ENCODE peak calls at places on chromosomes 16 and 17, in four cellular contexts. O, V, S and C are unnamed samples.

GRCh38 chr16:80462902-80463301 is 77.9 kb upstream of the DYNLRB2 start:
- DNase-seq in O (no peak), V (no peak), S (no peak), C (no peak)

GRCh38 chr16:67668495-67669157 is 2.0 kb downstream of the C16orf86 start:
- DNase-seq in O (no peak), V (no peak), S (peak), C (no peak)

GRCh38 chr17:17170346-17170976 is 35.7 kb downstream of the PLD6 start:
- DNase-seq in O (no peak), V (no peak), S (no peak), C (no peak)

GRCh38 chr16:67158637-67159600 is 790 bp downstream of the TRADD start:
- DNase-seq in O (no peak), V (no peak), S (peak), C (peak)

GRCh38 chr17:76261421-76262215 is 3.5 kb upstream of the UBALD2 start:
- DNase-seq in O (peak), V (no peak), S (peak), C (peak)

GRCh38 chr17:55086635-55087058 is 118.1 kb downstream of the STXBP4 start:
- DNase-seq in O (peak), V (no peak), S (no peak), C (no peak)

GRCh38 chr16:85515830-85516397 is 97.2 kb upstream of the GSE1 start:
- DNase-seq in O (no peak), V (no peak), S (no peak), C (no peak)

GRCh38 chr17:28946239-28946638 is 5.1 kb downstream of the PHF12 start:
- DNase-seq in O (peak), V (no peak), S (no peak), C (no peak)

GRCh38 chr17:42438600-42439567 is 15.8 kb upstream of the CAVIN1 start:
- DNase-seq in O (peak), V (no peak), S (no peak), C (no peak)
- TF ChIP-seq CTCF in O (peak), V (no peak), S (peak), C (peak)

DNA sequence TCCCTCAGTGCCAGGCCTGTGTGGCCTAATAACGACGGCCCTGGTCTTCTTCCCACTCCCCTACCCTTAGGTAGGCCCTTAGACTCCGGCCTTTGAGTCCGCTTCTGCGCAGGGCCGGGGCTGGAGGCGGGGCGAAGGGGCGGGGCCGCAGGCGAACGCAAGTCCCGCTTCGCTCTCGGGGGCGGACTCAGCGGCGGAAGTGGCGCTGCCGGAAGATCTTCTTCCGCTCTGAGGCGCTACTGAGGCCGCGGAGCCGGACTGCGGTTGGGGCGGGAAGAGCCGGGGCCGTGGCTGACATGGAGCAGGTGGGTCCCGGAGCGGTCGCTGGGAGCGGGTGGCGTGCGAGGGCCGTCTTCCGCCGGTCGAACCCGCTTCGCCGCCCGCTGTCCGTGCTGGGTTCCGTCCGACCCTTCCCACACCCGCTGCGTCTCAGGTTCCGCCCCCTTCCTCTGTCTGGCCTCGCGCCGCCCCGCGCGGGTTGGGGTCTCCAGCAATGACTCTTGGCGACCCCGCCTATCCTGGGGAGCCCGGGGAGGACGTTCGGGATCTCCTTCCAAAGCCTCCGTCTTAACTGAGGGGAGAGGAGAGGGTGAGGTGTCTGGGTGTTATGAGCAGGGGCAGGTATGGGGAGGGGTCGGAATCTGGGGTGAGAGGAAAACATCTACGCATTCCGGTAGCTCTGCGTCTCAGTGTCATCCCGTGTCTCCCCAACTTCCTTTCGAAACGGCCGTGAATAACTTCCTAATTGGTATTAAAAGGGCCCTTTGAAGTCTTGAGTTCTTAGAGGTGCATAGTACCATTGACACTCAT is at the start of gene STARD3:
- DNase-seq in O (peak), V (peak), S (peak), C (peak)
- TF ChIP-seq CTCF in O (peak), V (peak), S (peak), C (no peak)

GRCh38 chr17:32007463-32008298 is 498 bp downstream of the LRRC37B start:
- DNase-seq in O (peak), V (no peak), S (peak), C (peak)
- TF ChIP-seq CTCF in O (no peak), V (no peak), S (no peak), C (no peak)

GRCh38 chr16:54936086-54936978 is 5.7 kb downstream of the IRX5 start:
- DNase-seq in O (no peak), V (no peak), S (peak), C (no peak)

GRCh38 chr16:54935411-54936085 is 4.9 kb downstream of the IRX5 start:
- DNase-seq in O (no peak), V (no peak), S (no peak), C (no peak)

GRCh38 chr16:54933281-54934150 is 2.9 kb downstream of the IRX5 start:
- DNase-seq in O (no peak), V (no peak), S (no peak), C (no peak)

GRCh38 chr16:54932737-54933254 is 2.1 kb downstream of the IRX5 start:
- DNase-seq in O (no peak), V (no peak), S (no peak), C (no peak)

DNA sequence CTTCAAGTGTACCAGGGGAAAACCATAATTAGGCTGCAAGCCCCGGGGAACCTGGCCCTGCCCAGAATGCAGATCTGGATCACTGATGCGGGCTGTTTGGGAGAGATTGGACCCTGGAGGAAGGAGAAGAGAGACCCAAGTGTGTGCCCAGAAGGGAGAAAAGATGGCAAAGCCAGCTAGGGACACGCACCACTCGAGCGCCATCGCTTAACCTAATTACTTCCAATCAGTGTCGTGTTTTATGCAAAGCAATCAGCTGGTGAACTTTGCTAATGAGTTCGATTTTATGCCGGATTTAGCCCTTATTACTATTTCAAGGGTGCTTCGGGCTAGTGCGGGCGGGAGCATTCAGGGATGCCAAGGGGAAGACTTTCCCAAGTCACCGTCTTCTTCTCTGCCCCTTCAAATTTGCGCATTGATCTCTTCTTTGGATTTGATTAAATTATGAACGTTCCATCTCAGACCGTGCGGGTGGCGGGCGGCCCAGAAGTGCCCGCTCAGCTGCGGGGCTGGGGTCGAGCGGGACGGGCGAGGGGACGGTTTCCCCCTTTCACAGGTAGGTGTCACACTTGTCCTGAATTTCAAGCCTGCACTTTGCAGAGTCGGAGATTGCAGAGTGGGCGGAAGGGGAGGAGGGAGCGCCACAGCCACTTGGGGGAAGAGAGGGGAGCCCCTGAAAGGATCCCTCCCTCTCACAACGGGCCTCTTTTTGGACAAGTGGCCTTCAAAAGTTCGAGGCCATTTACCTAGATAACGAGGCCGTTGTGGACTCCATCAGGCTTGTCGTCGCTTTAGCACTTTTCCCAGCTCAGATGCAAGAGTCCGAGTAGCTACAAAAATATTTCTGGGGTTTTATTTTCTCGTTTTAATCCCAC is 4.1 kb downstream of the IRX5 start:
- DNase-seq in O (no peak), V (no peak), S (peak), C (no peak)
- TF ChIP-seq CTCF in O (no peak), V (no peak), S (no peak), C (peak)

GRCh38 chr16:49513040-49513439 is 139.4 kb downstream of the C16orf78 start:
- DNase-seq in O (no peak), V (no peak), S (peak), C (no peak)
- TF ChIP-seq CTCF in O (peak), V (no peak), S (peak), C (peak)

DNA sequence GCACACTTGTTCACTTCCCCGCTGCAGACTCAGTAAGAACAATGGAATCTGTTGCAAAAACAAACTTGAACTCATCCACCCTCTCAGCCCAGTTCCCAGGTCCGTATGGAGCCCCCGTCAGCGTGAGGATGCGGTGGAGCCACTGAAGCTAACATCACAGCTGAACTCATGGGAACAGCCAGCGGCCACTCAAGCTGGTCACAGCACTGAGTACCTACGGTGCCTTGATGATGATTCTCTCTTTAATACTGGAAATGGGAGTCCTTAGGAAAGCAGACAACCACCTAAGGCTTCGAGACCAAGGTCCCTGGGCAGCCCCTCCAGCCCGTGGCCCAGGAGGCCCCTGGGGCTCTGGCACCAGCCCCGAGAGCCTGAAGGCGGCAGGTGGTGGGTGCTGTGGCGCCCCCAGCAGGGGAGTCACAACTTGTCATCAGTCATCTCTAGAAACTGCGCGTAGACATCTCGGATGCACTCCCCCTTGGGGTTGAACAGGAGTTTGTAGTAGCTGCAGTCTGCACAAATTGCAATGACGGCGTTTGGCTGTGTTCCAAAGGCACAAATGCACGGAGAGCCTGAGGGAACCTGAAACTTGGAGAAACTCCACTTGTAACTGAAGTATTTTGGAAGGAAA is 31.0 kb upstream of the RHOT1 start:
- DNase-seq in O (peak), V (peak), S (no peak), C (no peak)
- TF ChIP-seq CTCF in O (peak), V (peak), S (peak), C (peak)

GRCh38 chr16:82043680-82044584 is 8.9 kb downstream of the HSD17B2 start:
- DNase-seq in O (peak), V (no peak), S (no peak), C (no peak)
- TF ChIP-seq CTCF in O (no peak), V (no peak), S (no peak), C (no peak)